ENCODE peak calls at places on chromosomes 3 and 15, in seven cellular contexts. One of them, this sample, is unnamed.

GRCh38 chr3:57199895-57200297 is at the start of gene HESX1:
- DNase-seq in RWPE1: no peak
- DNase-seq in mammary epithelial cell: no peak
- DNase-seq in heart right ventricle: no peak
- DNase-seq in neural crest cell: no peak
- DNase-seq in AG04450: no peak
- DNase-seq in ovary: no peak
- DNase-seq in this sample: no peak

GRCh38 chr3:16309558-16309957 is 44.5 kb downstream of the OXNAD1 start:
- DNase-seq in AG04450: no peak
- DNase-seq in RWPE1: peak; percentile 49
- DNase-seq in neural crest cell: no peak
- DNase-seq in heart right ventricle: no peak
- DNase-seq in ovary: no peak
- DNase-seq in mammary epithelial cell: peak; percentile 82
- DNase-seq in this sample: no peak

GRCh38 chr3:186483611-186484340 is 60.4 kb downstream of the CRYGS start:
- DNase-seq in RWPE1: no peak
- DNase-seq in AG04450: no peak
- DNase-seq in mammary epithelial cell: no peak
- DNase-seq in neural crest cell: no peak
- DNase-seq in heart right ventricle: no peak
- DNase-seq in ovary: no peak
- DNase-seq in this sample: no peak

GRCh38 chr3:72700106-72700505 is 148.1 kb downstream of the SHQ1 start:
- DNase-seq in neural crest cell: no peak
- DNase-seq in ovary: no peak
- DNase-seq in mammary epithelial cell: no peak
- DNase-seq in heart right ventricle: no peak
- DNase-seq in RWPE1: no peak
- DNase-seq in AG04450: no peak
- DNase-seq in this sample: no peak

GRCh38 chr15:68652141-68652540 is 73.3 kb downstream of the CORO2B start:
- DNase-seq in AG04450: no peak
- DNase-seq in ovary: no peak
- DNase-seq in mammary epithelial cell: no peak
- DNase-seq in heart right ventricle: peak; percentile 62
- DNase-seq in RWPE1: no peak
- DNase-seq in neural crest cell: no peak
- DNase-seq in this sample: no peak

GRCh38 chr15:69535101-69535638 is 82.6 kb downstream of the RPLP1 start:
- DNase-seq in ovary: no peak
- DNase-seq in RWPE1: no peak
- DNase-seq in heart right ventricle: no peak
- DNase-seq in mammary epithelial cell: peak; percentile 44
- DNase-seq in AG04450: peak; percentile 13
- DNase-seq in neural crest cell: no peak
- DNase-seq in this sample: no peak

GRCh38 chr3:72797773-72798543 is 50.3 kb downstream of the SHQ1 start:
- DNase-seq in ovary: no peak
- DNase-seq in AG04450: no peak
- DNase-seq in mammary epithelial cell: no peak
- DNase-seq in neural crest cell: no peak
- DNase-seq in heart right ventricle: peak; percentile 61
- DNase-seq in RWPE1: no peak
- DNase-seq in this sample: no peak

GRCh38 chr15:75049392-75049791 is 26.0 kb downstream of the PPCDC start:
- DNase-seq in mammary epithelial cell: no peak
- DNase-seq in AG04450: no peak
- DNase-seq in RWPE1: no peak
- DNase-seq in ovary: peak; percentile 86
- DNase-seq in heart right ventricle: peak; percentile 83
- DNase-seq in neural crest cell: no peak
- DNase-seq in this sample: peak; percentile 87

GRCh38 chr3:14914777-14915113 is 32.6 kb upstream of the NR2C2 start:
- DNase-seq in heart right ventricle: no peak
- DNase-seq in neural crest cell: no peak
- DNase-seq in AG04450: no peak
- DNase-seq in mammary epithelial cell: no peak
- DNase-seq in RWPE1: no peak
- DNase-seq in ovary: no peak
- DNase-seq in this sample: peak; percentile 69

GRCh38 chr3:8416965-8417364 is 84.7 kb upstream of the LMCD1 start:
- DNase-seq in ovary: no peak
- DNase-seq in RWPE1: peak; percentile 12
- DNase-seq in mammary epithelial cell: peak; percentile 31
- DNase-seq in heart right ventricle: no peak
- DNase-seq in neural crest cell: peak; percentile 9
- DNase-seq in AG04450: no peak
- DNase-seq in this sample: peak; percentile 58

GRCh38 chr3:152623286-152623685 is 211.6 kb upstream of the P2RY1 start:
- DNase-seq in AG04450: no peak
- DNase-seq in RWPE1: no peak
- DNase-seq in mammary epithelial cell: no peak
- DNase-seq in heart right ventricle: no peak
- DNase-seq in neural crest cell: no peak
- DNase-seq in ovary: no peak
- DNase-seq in this sample: no peak

GRCh38 chr3:186107148-186108105 is 1.5 kb downstream of the ETV5 start:
- DNase-seq in mammary epithelial cell: peak; percentile 69
- DNase-seq in ovary: peak; percentile 43
- DNase-seq in AG04450: no peak
- DNase-seq in RWPE1: peak; percentile 77
- DNase-seq in heart right ventricle: peak; percentile 49
- DNase-seq in neural crest cell: peak; percentile 63
- DNase-seq in this sample: peak; percentile 74

GRCh38 chr3:129387492-129387891 is 40.9 kb downstream of the EFCAB12 start:
- DNase-seq in AG04450: no peak
- DNase-seq in mammary epithelial cell: no peak
- DNase-seq in neural crest cell: no peak
- DNase-seq in RWPE1: no peak
- DNase-seq in heart right ventricle: no peak
- DNase-seq in ovary: no peak
- DNase-seq in this sample: no peak

GRCh38 chr3:193132923-193133463 is 108.0 kb upstream of the PLAAT1 start:
- DNase-seq in mammary epithelial cell: no peak
- DNase-seq in neural crest cell: no peak
- DNase-seq in heart right ventricle: no peak
- DNase-seq in RWPE1: no peak
- DNase-seq in AG04450: no peak
- DNase-seq in ovary: no peak
- DNase-seq in this sample: no peak

GRCh38 chr3:76646921-76647562 is 392.9 kb upstream of the ROBO2 start:
- DNase-seq in mammary epithelial cell: no peak
- DNase-seq in heart right ventricle: no peak
- DNase-seq in neural crest cell: no peak
- DNase-seq in AG04450: no peak
- DNase-seq in ovary: no peak
- DNase-seq in RWPE1: no peak
- DNase-seq in this sample: no peak

GRCh38 chr3:89246326-89246725 is 138.9 kb downstream of the EPHA3 start:
- DNase-seq in neural crest cell: peak; percentile 23
- DNase-seq in heart right ventricle: no peak
- DNase-seq in mammary epithelial cell: no peak
- DNase-seq in ovary: no peak
- DNase-seq in RWPE1: no peak
- DNase-seq in AG04450: no peak
- DNase-seq in this sample: no peak

DNA sequence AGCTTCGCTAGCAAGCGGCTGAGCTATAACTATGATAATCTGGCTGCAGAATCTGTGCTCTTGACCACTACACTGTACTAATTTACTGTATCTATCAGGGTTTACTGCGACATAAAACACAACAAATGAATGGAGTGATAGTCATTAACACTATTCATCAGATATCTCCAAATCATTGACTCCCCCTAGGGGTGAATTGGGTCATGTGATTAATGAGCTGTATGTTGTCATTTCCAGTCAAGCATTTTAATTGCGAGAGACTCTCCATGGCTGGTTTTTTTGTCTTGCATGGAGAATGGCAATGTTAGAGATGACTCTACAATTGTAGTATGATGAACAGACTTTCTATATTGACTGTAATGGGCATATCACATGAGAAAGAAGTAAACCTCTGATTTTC is 10.5 kb upstream of the TM4SF18 start:
- DNase-seq in mammary epithelial cell: no peak
- DNase-seq in AG04450: no peak
- DNase-seq in ovary: no peak
- DNase-seq in RWPE1: peak; percentile 24
- DNase-seq in neural crest cell: no peak
- DNase-seq in heart right ventricle: no peak
- DNase-seq in this sample: no peak
- TF ChIP-seq CTCF in mammary epithelial cell: no peak
- TF ChIP-seq CTCF in AG04450: no peak
- TF ChIP-seq CTCF in ovary: no peak
- TF ChIP-seq CTCF in RWPE1: no peak
- TF ChIP-seq CTCF in neural crest cell: no peak
- TF ChIP-seq CTCF in heart right ventricle: no peak
- TF ChIP-seq CTCF in this sample: peak; percentile 4

DNA sequence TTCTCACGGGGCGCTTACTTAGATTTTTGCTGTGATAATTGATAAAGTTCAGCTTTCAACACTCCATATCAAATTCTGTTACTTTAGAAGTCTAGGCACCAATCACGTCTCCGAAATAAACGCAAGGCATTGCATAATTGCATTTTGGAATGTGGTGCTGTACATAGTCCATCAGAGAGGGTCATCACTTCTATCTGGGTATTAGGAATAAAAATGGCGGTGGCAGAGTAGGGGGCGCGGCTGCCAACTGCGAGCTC is 365 bp upstream of the UQCC5 start:
- DNase-seq in AG04450: no peak
- DNase-seq in neural crest cell: no peak
- DNase-seq in mammary epithelial cell: no peak
- DNase-seq in RWPE1: no peak
- DNase-seq in ovary: no peak
- DNase-seq in heart right ventricle: no peak
- DNase-seq in this sample: no peak
- TF ChIP-seq CTCF in AG04450: no peak
- TF ChIP-seq CTCF in neural crest cell: no peak
- TF ChIP-seq CTCF in mammary epithelial cell: no peak
- TF ChIP-seq CTCF in RWPE1: no peak
- TF ChIP-seq CTCF in ovary: no peak
- TF ChIP-seq CTCF in heart right ventricle: no peak
- TF ChIP-seq CTCF in this sample: no peak

GRCh38 chr3:31490502-31490901 is 42.2 kb upstream of the STT3B start:
- DNase-seq in RWPE1: no peak
- DNase-seq in ovary: no peak
- DNase-seq in AG04450: no peak
- DNase-seq in neural crest cell: no peak
- DNase-seq in mammary epithelial cell: no peak
- DNase-seq in heart right ventricle: no peak
- DNase-seq in this sample: no peak
- TF ChIP-seq CTCF in RWPE1: no peak
- TF ChIP-seq CTCF in ovary: no peak
- TF ChIP-seq CTCF in AG04450: no peak
- TF ChIP-seq CTCF in neural crest cell: no peak
- TF ChIP-seq CTCF in mammary epithelial cell: no peak
- TF ChIP-seq CTCF in heart right ventricle: no peak
- TF ChIP-seq CTCF in this sample: no peak

DNA sequence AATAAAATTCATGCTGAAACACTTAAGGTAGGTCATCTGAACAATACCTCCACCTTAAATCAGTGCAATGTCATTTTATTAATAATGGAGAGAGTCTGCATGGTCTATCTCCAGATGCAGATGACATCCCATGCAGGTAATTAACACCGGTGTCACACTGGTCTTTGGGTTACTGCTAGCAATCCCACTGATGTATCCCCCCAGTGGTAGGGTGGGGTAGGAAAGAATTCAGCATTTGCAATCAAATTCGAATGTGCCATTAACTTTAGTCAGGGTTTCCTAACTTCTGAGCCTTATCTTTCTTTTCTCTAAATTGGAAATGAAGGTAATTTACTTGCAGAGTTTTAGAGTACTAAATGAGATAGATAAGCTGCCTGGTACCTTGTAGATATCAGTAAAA is 44.4 kb downstream of the KIF15 start:
- DNase-seq in heart right ventricle: no peak
- DNase-seq in neural crest cell: no peak
- DNase-seq in mammary epithelial cell: no peak
- DNase-seq in ovary: no peak
- DNase-seq in RWPE1: no peak
- DNase-seq in AG04450: no peak
- DNase-seq in this sample: no peak
- TF ChIP-seq CTCF in heart right ventricle: no peak
- TF ChIP-seq CTCF in neural crest cell: no peak
- TF ChIP-seq CTCF in mammary epithelial cell: no peak
- TF ChIP-seq CTCF in ovary: no peak
- TF ChIP-seq CTCF in RWPE1: no peak
- TF ChIP-seq CTCF in AG04450: peak; percentile 4
- TF ChIP-seq CTCF in this sample: no peak

This sample was measured in right lobe of liver.